ENCODE peak calls at places on chromosomes 2 and 18, in eight cellular contexts. S is CD8-positive, alpha-beta T cell; E is stomach; Z is epithelial cell of esophagus; C is fibroblast of lung; K is fibroblast of mammary gland; W is glutamatergic neuron; H is heart right ventricle. V is an unnamed sample.

GRCh38 chr18:76621782-76622495 is 126.9 kb upstream of the ZNF516 start:
- DNase-seq in S (no peak), E (no peak), Z (peak; percentile 61), C (peak; percentile 48), K (peak; percentile 76), W (no peak), H (no peak), V (no peak)

GRCh38 chr18:79798999-79799370 is 1.2 kb downstream of the KCNG2 start:
- DNase-seq in S (no peak), E (no peak), Z (no peak), C (peak; percentile 24), K (no peak), W (peak; percentile 62), H (no peak), V (no peak)

GRCh38 chr2:207513577-207514257 is 16.0 kb upstream of the CREB1 start:
- DNase-seq in S (no peak), E (no peak), Z (peak; percentile 92), C (peak; percentile 92), K (peak; percentile 98), W (no peak), H (no peak), V (no peak)

GRCh38 chr18:49394191-49394590 is 66.3 kb downstream of the DYM start:
- DNase-seq in S (no peak), E (no peak), Z (no peak), C (no peak), K (no peak), W (no peak), H (no peak), V (no peak)

GRCh38 chr2:177315303-177315887 is 50.9 kb upstream of the NFE2L2 start:
- DNase-seq in S (no peak), E (no peak), Z (peak; percentile 84), C (peak; percentile 46), K (no peak), W (no peak), H (no peak), V (no peak)

GRCh38 chr2:164186596-164186995 is 434.7 kb downstream of the GRB14 start:
- DNase-seq in S (no peak), E (no peak), Z (peak; percentile 62), C (no peak), K (no peak), W (no peak), H (no peak), V (no peak)

GRCh38 chr2:184879671-184880070 is 281.3 kb downstream of the ZNF804A start:
- DNase-seq in S (no peak), E (no peak), Z (no peak), C (no peak), K (no peak), W (no peak), H (no peak), V (no peak)

GRCh38 chr2:12106440-12107080 is 360.1 kb downstream of the LPIN1 start:
- DNase-seq in S (no peak), E (peak; percentile 28), Z (peak; percentile 96), C (peak; percentile 99), K (peak; percentile 99), W (no peak), H (peak; percentile 75), V (peak; percentile 93)

GRCh38 chr2:160703648-160704585 is 210.3 kb upstream of the RBMS1 start:
- DNase-seq in S (peak; percentile 2), E (no peak), Z (no peak), C (no peak), K (no peak), W (no peak), H (no peak), V (no peak)

GRCh38 chr18:28071199-28071598 is 105.7 kb downstream of the CDH2 start:
- DNase-seq in S (no peak), E (no peak), Z (no peak), C (no peak), K (no peak), W (no peak), H (no peak), V (no peak)

GRCh38 chr2:239441261-239441701 is 40.5 kb upstream of the HDAC4 start:
- DNase-seq in S (peak; percentile 12), E (no peak), Z (no peak), C (peak; percentile 12), K (no peak), W (no peak), H (no peak), V (no peak)

GRCh38 chr2:30503007-30503691 is 56.1 kb downstream of the LCLAT1 start:
- DNase-seq in S (no peak), E (no peak), Z (no peak), C (peak; percentile 40), K (no peak), W (no peak), H (no peak), V (no peak)

GRCh38 chr2:42045956-42046748 is 1.7 kb upstream of the PKDCC start:
- DNase-seq in S (no peak), E (no peak), Z (no peak), C (peak; percentile 21), K (no peak), W (peak; percentile 54), H (no peak), V (no peak)

GRCh38 chr2:159471340-159471739 is 145.0 kb downstream of the BAZ2B start:
- DNase-seq in S (no peak), E (no peak), Z (no peak), C (no peak), K (no peak), W (no peak), H (no peak), V (no peak)
- TF ChIP-seq CTCF in S (no peak), E (no peak), Z (no peak), C (no peak), K (no peak), W (no peak), H (no peak), V (no peak)

GRCh38 chr2:74836675-74837401 is 2.9 kb downstream of the HK2 start:
- DNase-seq in S (no peak), E (no peak), Z (no peak), C (no peak), K (no peak), W (no peak), H (no peak), V (no peak)
- TF ChIP-seq CTCF in S (peak; percentile 50), E (no peak), Z (no peak), C (no peak), K (no peak), W (peak; percentile 58), H (no peak), V (no peak)

DNA sequence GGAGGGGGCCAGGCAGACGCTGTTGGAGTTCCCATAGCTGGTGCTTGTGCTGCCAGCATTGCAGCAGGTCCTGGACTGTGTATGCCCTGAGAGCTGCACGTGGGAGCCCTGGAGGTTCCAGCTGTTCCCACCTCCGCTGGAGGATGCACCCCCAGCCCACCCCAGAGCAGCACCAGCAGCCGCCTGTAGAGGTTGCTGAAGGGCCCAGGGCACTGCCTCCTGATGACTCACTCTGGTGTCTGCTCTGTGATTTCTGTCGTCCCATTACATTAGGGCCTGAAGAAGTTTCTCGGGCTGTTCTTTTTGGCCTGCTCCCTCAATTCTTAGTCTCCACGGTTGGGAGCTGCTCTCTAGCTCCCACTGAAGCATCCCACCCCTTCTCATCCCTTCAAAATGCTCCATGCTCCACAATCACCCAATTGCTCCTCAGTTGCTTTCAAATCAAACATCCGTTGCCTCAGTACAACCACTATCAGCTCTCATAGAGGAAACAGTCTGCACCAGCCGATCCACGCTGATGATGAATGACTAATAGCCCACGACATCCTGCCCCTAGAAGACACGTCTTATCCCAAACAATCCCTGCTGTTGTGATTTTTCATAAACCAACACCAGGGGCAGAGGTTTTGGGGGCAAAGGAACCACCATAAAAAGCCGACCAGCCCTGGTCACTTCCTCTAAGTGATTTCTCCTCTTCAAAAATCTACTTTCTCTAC is 65.2 kb upstream of the RNF152 start:
- DNase-seq in S (no peak), E (no peak), Z (peak; percentile 27), C (no peak), K (peak; percentile 24), W (no peak), H (no peak), V (no peak)
- TF ChIP-seq CTCF in S (no peak), E (no peak), Z (peak; percentile 26), C (no peak), K (peak; percentile 5), W (no peak), H (no peak), V (no peak)

GRCh38 chr18:68847219-68847860 is 49.5 kb downstream of the CCDC102B start:
- DNase-seq in S (no peak), E (no peak), Z (peak; percentile 51), C (peak; percentile 78), K (peak; percentile 69), W (no peak), H (no peak), V (no peak)

GRCh38 chr18:68840554-68841263 is 42.8 kb downstream of the CCDC102B start:
- DNase-seq in S (no peak), E (no peak), Z (peak; percentile 92), C (peak; percentile 96), K (peak; percentile 97), W (no peak), H (no peak), V (no peak)

GRCh38 chr18:68841301-68841700 is 43.4 kb downstream of the CCDC102B start:
- DNase-seq in S (no peak), E (no peak), Z (peak; percentile 22), C (peak; percentile 72), K (peak; percentile 50), W (no peak), H (no peak), V (no peak)

GRCh38 chr18:68839701-68840100 is 41.8 kb downstream of the CCDC102B start:
- DNase-seq in S (no peak), E (no peak), Z (no peak), C (no peak), K (no peak), W (no peak), H (no peak), V (no peak)

DNA sequence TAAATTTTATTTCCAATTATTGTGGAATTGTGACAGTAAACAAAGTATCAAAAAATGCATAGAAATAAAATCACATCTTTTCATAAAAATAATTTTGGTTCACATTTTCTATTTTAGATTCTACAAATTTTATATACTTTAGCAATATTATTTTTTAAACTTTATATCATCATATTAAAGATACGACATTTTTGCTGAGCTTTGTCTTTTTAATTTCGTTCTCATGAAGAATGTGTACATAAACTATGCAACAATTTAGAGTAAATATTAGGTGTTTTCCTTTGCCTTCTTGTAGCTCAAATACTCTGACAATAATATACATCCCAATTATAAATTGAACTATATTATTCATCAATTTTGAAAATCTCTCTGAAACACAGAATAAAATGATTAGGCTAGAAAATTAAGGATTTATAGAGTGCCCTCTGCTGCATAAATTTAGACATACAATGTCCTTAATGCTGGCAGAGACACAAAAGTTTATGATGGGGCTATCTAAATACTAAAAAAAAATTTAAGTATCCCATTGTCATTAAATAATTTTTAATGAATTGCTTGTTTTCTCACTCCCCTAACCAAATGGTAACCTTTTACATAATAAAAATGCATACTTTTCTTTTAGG is 45.7 kb downstream of the CCDC102B start:
- DNase-seq in S (no peak), E (no peak), Z (no peak), C (peak; percentile 47), K (peak; percentile 23), W (no peak), H (no peak), V (no peak)
- TF ChIP-seq CTCF in S (no peak), E (no peak), Z (no peak), C (no peak), K (peak; percentile 35), W (no peak), H (peak; percentile 18), V (peak; percentile 58)